ENCODE peak calls at places on chromosomes 13 and 19, in nine cellular contexts. One of them, this sample, is unnamed.

GRCh38 chr13:66967825-66968597 is 262.1 kb downstream of the PCDH9 start:
- DNase-seq in neural crest cell: no peak
- DNase-seq in fibroblast of mammary gland: no peak
- DNase-seq in esophagus squamous epithelium: no peak
- DNase-seq in upper lobe of left lung: no peak
- DNase-seq in endodermal cell: no peak
- DNase-seq in Calu3: no peak
- DNase-seq in fibroblast of lung: no peak
- DNase-seq in BJ: no peak
- DNase-seq in this sample: no peak

GRCh38 chr19:35090160-35090794 is 25.3 kb upstream of the FXYD3 start:
- DNase-seq in neural crest cell: peak; percentile 60
- DNase-seq in fibroblast of mammary gland: peak; percentile 60
- DNase-seq in esophagus squamous epithelium: no peak
- DNase-seq in upper lobe of left lung: peak; percentile 65
- DNase-seq in endodermal cell: peak; percentile 84
- DNase-seq in Calu3: peak; percentile 83
- DNase-seq in fibroblast of lung: peak; percentile 69
- DNase-seq in BJ: no peak
- DNase-seq in this sample: no peak

GRCh38 chr13:95462801-95463200 is 89.7 kb upstream of the CLDN10 start:
- DNase-seq in neural crest cell: no peak
- DNase-seq in fibroblast of mammary gland: no peak
- DNase-seq in esophagus squamous epithelium: no peak
- DNase-seq in upper lobe of left lung: no peak
- DNase-seq in endodermal cell: no peak
- DNase-seq in Calu3: no peak
- DNase-seq in fibroblast of lung: no peak
- DNase-seq in BJ: no peak
- DNase-seq in this sample: no peak

GRCh38 chr19:11154683-11155047 is 917 bp downstream of the SPC24 start:
- DNase-seq in neural crest cell: no peak
- DNase-seq in fibroblast of mammary gland: no peak
- DNase-seq in esophagus squamous epithelium: no peak
- DNase-seq in upper lobe of left lung: no peak
- DNase-seq in endodermal cell: no peak
- DNase-seq in Calu3: no peak
- DNase-seq in fibroblast of lung: no peak
- DNase-seq in BJ: no peak
- DNase-seq in this sample: no peak

GRCh38 chr19:27794444-27795042 is 1418.4 kb downstream of the UQCRFS1 start:
- DNase-seq in neural crest cell: no peak
- DNase-seq in fibroblast of mammary gland: peak; percentile 37
- DNase-seq in esophagus squamous epithelium: no peak
- DNase-seq in upper lobe of left lung: no peak
- DNase-seq in endodermal cell: peak; percentile 85
- DNase-seq in Calu3: no peak
- DNase-seq in fibroblast of lung: peak; percentile 33
- DNase-seq in BJ: no peak
- DNase-seq in this sample: peak; percentile 22

GRCh38 chr13:42221321-42221720 is 50.6 kb upstream of the AKAP11 start:
- DNase-seq in neural crest cell: no peak
- DNase-seq in fibroblast of mammary gland: no peak
- DNase-seq in esophagus squamous epithelium: no peak
- DNase-seq in upper lobe of left lung: no peak
- DNase-seq in endodermal cell: no peak
- DNase-seq in Calu3: no peak
- DNase-seq in fibroblast of lung: peak; percentile 36
- DNase-seq in BJ: no peak
- DNase-seq in this sample: no peak

GRCh38 chr19:9189538-9189937 is 10.8 kb downstream of the OR7D2 start:
- DNase-seq in neural crest cell: no peak
- DNase-seq in fibroblast of mammary gland: no peak
- DNase-seq in esophagus squamous epithelium: no peak
- DNase-seq in upper lobe of left lung: no peak
- DNase-seq in endodermal cell: peak; percentile 75
- DNase-seq in Calu3: no peak
- DNase-seq in fibroblast of lung: no peak
- DNase-seq in BJ: no peak
- DNase-seq in this sample: no peak

GRCh38 chr13:74132768-74133656 is 1.2 kb downstream of the KLF12 start:
- DNase-seq in neural crest cell: peak; percentile 20
- DNase-seq in fibroblast of mammary gland: no peak
- DNase-seq in esophagus squamous epithelium: peak; percentile 9
- DNase-seq in upper lobe of left lung: peak; percentile 30
- DNase-seq in endodermal cell: peak; percentile 71
- DNase-seq in Calu3: no peak
- DNase-seq in fibroblast of lung: peak; percentile 71
- DNase-seq in BJ: no peak
- DNase-seq in this sample: peak; percentile 47

GRCh38 chr19:2042485-2043268 is 8.4 kb downstream of the MKNK2 start:
- DNase-seq in neural crest cell: no peak
- DNase-seq in fibroblast of mammary gland: no peak
- DNase-seq in esophagus squamous epithelium: no peak
- DNase-seq in upper lobe of left lung: peak; percentile 67
- DNase-seq in endodermal cell: no peak
- DNase-seq in Calu3: no peak
- DNase-seq in fibroblast of lung: no peak
- DNase-seq in BJ: no peak
- DNase-seq in this sample: no peak

GRCh38 chr19:10603873-10604459 is 16.9 kb upstream of the AP1M2 start:
- DNase-seq in neural crest cell: no peak
- DNase-seq in fibroblast of mammary gland: peak; percentile 7
- DNase-seq in esophagus squamous epithelium: no peak
- DNase-seq in upper lobe of left lung: peak; percentile 51
- DNase-seq in endodermal cell: no peak
- DNase-seq in Calu3: no peak
- DNase-seq in fibroblast of lung: no peak
- DNase-seq in BJ: no peak
- DNase-seq in this sample: no peak

GRCh38 chr13:99677388-99677951 is 176.2 kb downstream of the TM9SF2 start:
- DNase-seq in neural crest cell: no peak
- DNase-seq in fibroblast of mammary gland: peak; percentile 46
- DNase-seq in esophagus squamous epithelium: no peak
- DNase-seq in upper lobe of left lung: no peak
- DNase-seq in endodermal cell: no peak
- DNase-seq in Calu3: no peak
- DNase-seq in fibroblast of lung: peak; percentile 28
- DNase-seq in BJ: no peak
- DNase-seq in this sample: no peak

GRCh38 chr13:44660050-44660449 is 83.9 kb upstream of the TSC22D1 start:
- DNase-seq in neural crest cell: no peak
- DNase-seq in fibroblast of mammary gland: no peak
- DNase-seq in esophagus squamous epithelium: no peak
- DNase-seq in upper lobe of left lung: no peak
- DNase-seq in endodermal cell: no peak
- DNase-seq in Calu3: no peak
- DNase-seq in fibroblast of lung: no peak
- DNase-seq in BJ: no peak
- DNase-seq in this sample: no peak

GRCh38 chr19:3324405-3324856 is 42.0 kb upstream of the NFIC start:
- DNase-seq in neural crest cell: peak; percentile 63
- DNase-seq in fibroblast of mammary gland: peak; percentile 45
- DNase-seq in esophagus squamous epithelium: no peak
- DNase-seq in upper lobe of left lung: peak; percentile 58
- DNase-seq in endodermal cell: peak; percentile 89
- DNase-seq in Calu3: peak; percentile 75
- DNase-seq in fibroblast of lung: no peak
- DNase-seq in BJ: no peak
- DNase-seq in this sample: peak; percentile 68

GRCh38 chr13:113216165-113217056 is 7.0 kb downstream of the CUL4A start:
- DNase-seq in neural crest cell: no peak
- DNase-seq in fibroblast of mammary gland: peak; percentile 81
- DNase-seq in esophagus squamous epithelium: no peak
- DNase-seq in upper lobe of left lung: peak; percentile 89
- DNase-seq in endodermal cell: peak; percentile 74
- DNase-seq in Calu3: peak; percentile 20
- DNase-seq in fibroblast of lung: peak; percentile 70
- DNase-seq in BJ: peak; percentile 32
- DNase-seq in this sample: no peak

GRCh38 chr19:58278156-58279041 is at the start of gene ZNF8:
- DNase-seq in neural crest cell: peak; percentile 92
- DNase-seq in fibroblast of mammary gland: peak; percentile 97
- DNase-seq in esophagus squamous epithelium: peak; percentile 69
- DNase-seq in upper lobe of left lung: peak; percentile 97
- DNase-seq in endodermal cell: peak; percentile 99
- DNase-seq in Calu3: peak; percentile 99
- DNase-seq in fibroblast of lung: peak; percentile 98
- DNase-seq in BJ: peak; percentile 87
- DNase-seq in this sample: peak; percentile 93
- TF ChIP-seq CTCF in neural crest cell: no peak
- TF ChIP-seq CTCF in fibroblast of mammary gland: no peak
- TF ChIP-seq CTCF in esophagus squamous epithelium: no peak
- TF ChIP-seq CTCF in upper lobe of left lung: no peak
- TF ChIP-seq CTCF in endodermal cell: no peak
- TF ChIP-seq CTCF in Calu3: no peak
- TF ChIP-seq CTCF in fibroblast of lung: no peak
- TF ChIP-seq CTCF in BJ: no peak
- TF ChIP-seq CTCF in this sample: no peak

DNA sequence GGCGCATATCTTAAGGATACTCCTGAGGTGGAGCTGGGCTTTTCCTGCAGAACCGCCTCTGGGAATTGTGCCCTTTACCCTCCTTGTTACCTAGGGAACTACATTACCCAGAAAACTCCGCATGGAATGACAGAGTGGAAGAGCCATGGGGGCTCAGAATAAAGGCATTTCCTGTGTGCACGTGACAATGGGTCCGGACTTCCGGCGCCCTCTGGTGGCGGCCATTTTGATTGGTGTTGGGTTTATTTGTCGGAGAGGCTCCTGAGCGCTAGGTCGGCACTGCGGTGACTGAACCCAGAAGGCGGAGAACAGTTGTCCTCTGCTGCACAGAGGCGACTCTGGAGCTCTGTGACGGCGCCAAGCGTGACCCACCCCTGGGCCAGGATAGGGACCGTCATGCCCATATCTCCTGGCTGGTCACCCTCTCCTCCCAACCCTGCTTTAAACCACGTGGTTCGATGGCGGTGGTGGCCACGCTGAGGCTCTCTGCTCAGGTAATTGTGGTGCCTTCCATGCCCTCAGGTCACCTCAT is at the start of gene ZNF587B:
- DNase-seq in neural crest cell: peak; percentile 83
- DNase-seq in fibroblast of mammary gland: peak; percentile 57
- DNase-seq in esophagus squamous epithelium: no peak
- DNase-seq in upper lobe of left lung: peak; percentile 42
- DNase-seq in endodermal cell: peak; percentile 97
- DNase-seq in Calu3: no peak
- DNase-seq in fibroblast of lung: peak; percentile 84
- DNase-seq in BJ: no peak
- DNase-seq in this sample: peak; percentile 28
- TF ChIP-seq CTCF in neural crest cell: peak; percentile 67
- TF ChIP-seq CTCF in fibroblast of mammary gland: peak; percentile 6
- TF ChIP-seq CTCF in esophagus squamous epithelium: peak; percentile 33
- TF ChIP-seq CTCF in upper lobe of left lung: peak; percentile 15
- TF ChIP-seq CTCF in endodermal cell: peak; percentile 61
- TF ChIP-seq CTCF in Calu3: no peak
- TF ChIP-seq CTCF in fibroblast of lung: peak; percentile 31
- TF ChIP-seq CTCF in BJ: peak; percentile 40
- TF ChIP-seq CTCF in this sample: peak; percentile 33

GRCh38 chr19:40286235-40286530 is 1.0 kb upstream of the AKT2 start:
- DNase-seq in neural crest cell: no peak
- DNase-seq in fibroblast of mammary gland: no peak
- DNase-seq in esophagus squamous epithelium: no peak
- DNase-seq in upper lobe of left lung: no peak
- DNase-seq in endodermal cell: no peak
- DNase-seq in Calu3: no peak
- DNase-seq in fibroblast of lung: no peak
- DNase-seq in BJ: no peak
- DNase-seq in this sample: no peak

GRCh38 chr19:40284501-40285352 is at the start of gene AKT2:
- DNase-seq in neural crest cell: peak; percentile 81
- DNase-seq in fibroblast of mammary gland: peak; percentile 48
- DNase-seq in esophagus squamous epithelium: no peak
- DNase-seq in upper lobe of left lung: no peak
- DNase-seq in endodermal cell: peak; percentile 95
- DNase-seq in Calu3: peak; percentile 79
- DNase-seq in fibroblast of lung: peak; percentile 49
- DNase-seq in BJ: no peak
- DNase-seq in this sample: peak; percentile 78

GRCh38 chr19:40284251-40284500 is 969 bp downstream of the AKT2 start:
- DNase-seq in neural crest cell: no peak
- DNase-seq in fibroblast of mammary gland: no peak
- DNase-seq in esophagus squamous epithelium: no peak
- DNase-seq in upper lobe of left lung: no peak
- DNase-seq in endodermal cell: no peak
- DNase-seq in Calu3: no peak
- DNase-seq in fibroblast of lung: no peak
- DNase-seq in BJ: no peak
- DNase-seq in this sample: no peak

GRCh38 chr19:40286674-40287421 is 1.7 kb upstream of the AKT2 start:
- DNase-seq in neural crest cell: no peak
- DNase-seq in fibroblast of mammary gland: peak; percentile 18
- DNase-seq in esophagus squamous epithelium: no peak
- DNase-seq in upper lobe of left lung: no peak
- DNase-seq in endodermal cell: no peak
- DNase-seq in Calu3: no peak
- DNase-seq in fibroblast of lung: no peak
- DNase-seq in BJ: no peak
- DNase-seq in this sample: no peak

DNA sequence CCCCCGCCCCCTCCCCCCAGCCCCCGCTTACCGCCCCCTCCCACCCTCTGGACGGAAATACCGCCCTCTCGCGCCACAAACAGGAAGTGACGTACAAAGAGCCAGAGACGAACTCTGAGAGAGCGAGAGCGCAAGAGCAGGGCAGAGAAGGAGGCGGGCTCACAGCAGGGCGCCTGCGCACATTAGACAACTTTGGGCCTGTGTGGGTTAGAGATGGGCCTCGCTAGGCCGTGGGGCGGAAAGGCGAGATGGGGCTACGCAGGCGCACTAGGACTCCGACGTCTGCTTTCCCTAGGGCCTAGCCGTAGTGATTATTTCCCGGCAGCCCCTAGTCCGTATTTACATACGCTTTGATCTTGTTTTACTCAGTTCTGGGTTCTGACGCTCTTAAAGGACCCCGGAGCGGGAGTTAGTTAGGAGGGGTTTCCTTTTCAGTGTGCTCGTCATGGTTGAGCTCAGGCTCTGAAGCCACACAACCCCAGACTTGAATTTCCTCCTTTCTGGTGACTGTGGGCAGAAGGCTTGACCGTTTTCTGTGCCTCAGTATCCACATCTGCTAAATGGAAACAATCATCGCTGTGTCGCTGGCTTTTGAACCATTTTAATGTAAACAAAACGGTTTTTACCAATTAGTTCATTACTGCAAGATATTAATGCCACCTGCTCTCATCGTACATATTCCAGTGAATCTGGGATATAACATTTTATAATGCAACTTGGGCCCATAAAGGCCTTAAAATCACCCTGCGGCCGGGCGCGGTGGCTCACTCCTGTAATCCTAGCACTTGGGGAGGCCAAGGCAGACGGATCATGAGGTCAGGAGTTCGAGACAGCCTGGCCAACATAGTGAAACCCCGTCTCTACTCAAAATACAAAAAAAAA is 449 bp upstream of the AKT2 start:
- DNase-seq in neural crest cell: peak; percentile 94
- DNase-seq in fibroblast of mammary gland: peak; percentile 99
- DNase-seq in esophagus squamous epithelium: peak; percentile 91
- DNase-seq in upper lobe of left lung: peak; percentile 99
- DNase-seq in endodermal cell: peak; percentile 99
- DNase-seq in Calu3: peak; percentile 98
- DNase-seq in fibroblast of lung: peak; percentile 100
- DNase-seq in BJ: peak; percentile 99
- DNase-seq in this sample: peak; percentile 95
- TF ChIP-seq CTCF in neural crest cell: no peak
- TF ChIP-seq CTCF in fibroblast of mammary gland: no peak
- TF ChIP-seq CTCF in esophagus squamous epithelium: no peak
- TF ChIP-seq CTCF in upper lobe of left lung: no peak
- TF ChIP-seq CTCF in endodermal cell: no peak
- TF ChIP-seq CTCF in Calu3: no peak
- TF ChIP-seq CTCF in fibroblast of lung: no peak
- TF ChIP-seq CTCF in BJ: no peak
- TF ChIP-seq CTCF in this sample: no peak

GRCh38 chr19:54172764-54173699 is at the start of gene TMC4:
- DNase-seq in neural crest cell: no peak
- DNase-seq in fibroblast of mammary gland: peak; percentile 35
- DNase-seq in esophagus squamous epithelium: no peak
- DNase-seq in upper lobe of left lung: peak; percentile 90
- DNase-seq in endodermal cell: peak; percentile 94
- DNase-seq in Calu3: peak; percentile 95
- DNase-seq in fibroblast of lung: no peak
- DNase-seq in BJ: no peak
- DNase-seq in this sample: no peak
- TF ChIP-seq CTCF in neural crest cell: no peak
- TF ChIP-seq CTCF in fibroblast of mammary gland: no peak
- TF ChIP-seq CTCF in esophagus squamous epithelium: peak; percentile 38
- TF ChIP-seq CTCF in upper lobe of left lung: peak; percentile 69
- TF ChIP-seq CTCF in endodermal cell: peak; percentile 80
- TF ChIP-seq CTCF in Calu3: peak; percentile 83
- TF ChIP-seq CTCF in fibroblast of lung: no peak
- TF ChIP-seq CTCF in BJ: no peak
- TF ChIP-seq CTCF in this sample: no peak